ENCODE peak calls at places on chromosomes 7 and 10, in six cellular contexts. One of them, this sample, is unnamed.

GRCh38 chr7:106022193-106022821 is 59.2 kb downstream of the CDHR3 start:
- DNase-seq in activated gamma-delta T cell treated with Interleukin-2 at 50 U/mL for 16 hours: peak; percentile 77
- DNase-seq in activated T-cell treated with anti-CD3 and anti-CD28 coated beads, Interleukin-2, amount 50 U/mL, for 72 hours: peak; percentile 76
- DNase-seq in endothelial cell: no peak
- DNase-seq in AG08395: no peak
- DNase-seq in HuH-7.5: no peak
- DNase-seq in this sample: no peak

GRCh38 chr10:30625110-30625509 is 4.4 kb downstream of the LYZL2 start:
- DNase-seq in activated gamma-delta T cell treated with Interleukin-2 at 50 U/mL for 16 hours: no peak
- DNase-seq in activated T-cell treated with anti-CD3 and anti-CD28 coated beads, Interleukin-2, amount 50 U/mL, for 72 hours: no peak
- DNase-seq in endothelial cell: no peak
- DNase-seq in AG08395: no peak
- DNase-seq in HuH-7.5: no peak
- DNase-seq in this sample: no peak

GRCh38 chr7:137591444-137591843 is 247.9 kb upstream of the PTN start:
- DNase-seq in activated gamma-delta T cell treated with Interleukin-2 at 50 U/mL for 16 hours: no peak
- DNase-seq in activated T-cell treated with anti-CD3 and anti-CD28 coated beads, Interleukin-2, amount 50 U/mL, for 72 hours: no peak
- DNase-seq in endothelial cell: peak; percentile 9
- DNase-seq in AG08395: peak; percentile 56
- DNase-seq in HuH-7.5: no peak
- DNase-seq in this sample: no peak

GRCh38 chr10:109411897-109412296 is 511.4 kb downstream of the XPNPEP1 start:
- DNase-seq in activated gamma-delta T cell treated with Interleukin-2 at 50 U/mL for 16 hours: no peak
- DNase-seq in activated T-cell treated with anti-CD3 and anti-CD28 coated beads, Interleukin-2, amount 50 U/mL, for 72 hours: no peak
- DNase-seq in endothelial cell: no peak
- DNase-seq in AG08395: no peak
- DNase-seq in HuH-7.5: no peak
- DNase-seq in this sample: no peak

GRCh38 chr7:91310829-91311460 is 46.7 kb downstream of the FZD1 start:
- DNase-seq in activated gamma-delta T cell treated with Interleukin-2 at 50 U/mL for 16 hours: no peak
- DNase-seq in activated T-cell treated with anti-CD3 and anti-CD28 coated beads, Interleukin-2, amount 50 U/mL, for 72 hours: no peak
- DNase-seq in endothelial cell: no peak
- DNase-seq in AG08395: peak; percentile 62
- DNase-seq in HuH-7.5: no peak
- DNase-seq in this sample: no peak

GRCh38 chr7:112272921-112273561 is 66.5 kb downstream of the ZNF277 start:
- DNase-seq in activated gamma-delta T cell treated with Interleukin-2 at 50 U/mL for 16 hours: no peak
- DNase-seq in activated T-cell treated with anti-CD3 and anti-CD28 coated beads, Interleukin-2, amount 50 U/mL, for 72 hours: no peak
- DNase-seq in endothelial cell: no peak
- DNase-seq in AG08395: no peak
- DNase-seq in HuH-7.5: no peak
- DNase-seq in this sample: no peak

GRCh38 chr10:130686680-130687300 is 550.6 kb downstream of the GLRX3 start:
- DNase-seq in activated gamma-delta T cell treated with Interleukin-2 at 50 U/mL for 16 hours: no peak
- DNase-seq in activated T-cell treated with anti-CD3 and anti-CD28 coated beads, Interleukin-2, amount 50 U/mL, for 72 hours: no peak
- DNase-seq in endothelial cell: no peak
- DNase-seq in AG08395: no peak
- DNase-seq in HuH-7.5: no peak
- DNase-seq in this sample: no peak

GRCh38 chr10:100745882-100746412 is 565 bp downstream of the PAX2 start:
- DNase-seq in activated gamma-delta T cell treated with Interleukin-2 at 50 U/mL for 16 hours: no peak
- DNase-seq in activated T-cell treated with anti-CD3 and anti-CD28 coated beads, Interleukin-2, amount 50 U/mL, for 72 hours: no peak
- DNase-seq in endothelial cell: no peak
- DNase-seq in AG08395: no peak
- DNase-seq in HuH-7.5: no peak
- DNase-seq in this sample: peak; percentile 56

GRCh38 chr7:23397241-23397640 is 73.0 kb downstream of the IGF2BP3 start:
- DNase-seq in activated gamma-delta T cell treated with Interleukin-2 at 50 U/mL for 16 hours: no peak
- DNase-seq in activated T-cell treated with anti-CD3 and anti-CD28 coated beads, Interleukin-2, amount 50 U/mL, for 72 hours: no peak
- DNase-seq in endothelial cell: no peak
- DNase-seq in AG08395: no peak
- DNase-seq in HuH-7.5: no peak
- DNase-seq in this sample: no peak

GRCh38 chr10:114519306-114519669 is 115.0 kb upstream of the AFAP1L2 start:
- DNase-seq in activated gamma-delta T cell treated with Interleukin-2 at 50 U/mL for 16 hours: no peak
- DNase-seq in activated T-cell treated with anti-CD3 and anti-CD28 coated beads, Interleukin-2, amount 50 U/mL, for 72 hours: no peak
- DNase-seq in endothelial cell: no peak
- DNase-seq in AG08395: no peak
- DNase-seq in HuH-7.5: no peak
- DNase-seq in this sample: no peak

GRCh38 chr10:45593938-45594275 is 78.7 kb downstream of the ZFAND4 start:
- DNase-seq in activated gamma-delta T cell treated with Interleukin-2 at 50 U/mL for 16 hours: no peak
- DNase-seq in activated T-cell treated with anti-CD3 and anti-CD28 coated beads, Interleukin-2, amount 50 U/mL, for 72 hours: no peak
- DNase-seq in endothelial cell: no peak
- DNase-seq in AG08395: no peak
- DNase-seq in HuH-7.5: no peak
- DNase-seq in this sample: no peak

GRCh38 chr7:134703781-134704180 is 57.1 kb downstream of the BPGM start:
- DNase-seq in activated gamma-delta T cell treated with Interleukin-2 at 50 U/mL for 16 hours: no peak
- DNase-seq in activated T-cell treated with anti-CD3 and anti-CD28 coated beads, Interleukin-2, amount 50 U/mL, for 72 hours: no peak
- DNase-seq in endothelial cell: no peak
- DNase-seq in AG08395: no peak
- DNase-seq in HuH-7.5: no peak
- DNase-seq in this sample: no peak

GRCh38 chr7:5670173-5670933 is 111.1 kb downstream of the RNF216 start:
- DNase-seq in activated gamma-delta T cell treated with Interleukin-2 at 50 U/mL for 16 hours: no peak
- DNase-seq in activated T-cell treated with anti-CD3 and anti-CD28 coated beads, Interleukin-2, amount 50 U/mL, for 72 hours: no peak
- DNase-seq in endothelial cell: no peak
- DNase-seq in AG08395: no peak
- DNase-seq in HuH-7.5: no peak
- DNase-seq in this sample: no peak

GRCh38 chr7:106304575-106304974 is 19.8 kb upstream of the NAMPT start:
- DNase-seq in activated gamma-delta T cell treated with Interleukin-2 at 50 U/mL for 16 hours: no peak
- DNase-seq in activated T-cell treated with anti-CD3 and anti-CD28 coated beads, Interleukin-2, amount 50 U/mL, for 72 hours: no peak
- DNase-seq in endothelial cell: no peak
- DNase-seq in AG08395: no peak
- DNase-seq in HuH-7.5: no peak
- DNase-seq in this sample: no peak

GRCh38 chr10:97399843-97400545 is 1.1 kb downstream of the RRP12 start:
- DNase-seq in activated gamma-delta T cell treated with Interleukin-2 at 50 U/mL for 16 hours: no peak
- DNase-seq in activated T-cell treated with anti-CD3 and anti-CD28 coated beads, Interleukin-2, amount 50 U/mL, for 72 hours: no peak
- DNase-seq in endothelial cell: no peak
- DNase-seq in AG08395: peak; percentile 64
- DNase-seq in HuH-7.5: peak; percentile 43
- DNase-seq in this sample: peak; percentile 84

GRCh38 chr10:121818599-121818998 is 109.2 kb downstream of the ATE1 start:
- DNase-seq in activated gamma-delta T cell treated with Interleukin-2 at 50 U/mL for 16 hours: no peak
- DNase-seq in activated T-cell treated with anti-CD3 and anti-CD28 coated beads, Interleukin-2, amount 50 U/mL, for 72 hours: no peak
- DNase-seq in endothelial cell: no peak
- DNase-seq in AG08395: no peak
- DNase-seq in HuH-7.5: no peak
- DNase-seq in this sample: no peak

GRCh38 chr7:146698995-146699610 is 582.5 kb downstream of the CNTNAP2 start:
- DNase-seq in activated gamma-delta T cell treated with Interleukin-2 at 50 U/mL for 16 hours: no peak
- DNase-seq in activated T-cell treated with anti-CD3 and anti-CD28 coated beads, Interleukin-2, amount 50 U/mL, for 72 hours: no peak
- DNase-seq in endothelial cell: no peak
- DNase-seq in AG08395: no peak
- DNase-seq in HuH-7.5: no peak
- DNase-seq in this sample: no peak

GRCh38 chr10:110141747-110142625 is 65.4 kb upstream of the MXI1 start:
- DNase-seq in activated gamma-delta T cell treated with Interleukin-2 at 50 U/mL for 16 hours: no peak
- DNase-seq in activated T-cell treated with anti-CD3 and anti-CD28 coated beads, Interleukin-2, amount 50 U/mL, for 72 hours: no peak
- DNase-seq in endothelial cell: no peak
- DNase-seq in AG08395: no peak
- DNase-seq in HuH-7.5: no peak
- DNase-seq in this sample: no peak

GRCh38 chr7:135390829-135391228 is 119.1 kb downstream of the CNOT4 start:
- DNase-seq in activated gamma-delta T cell treated with Interleukin-2 at 50 U/mL for 16 hours: no peak
- DNase-seq in activated T-cell treated with anti-CD3 and anti-CD28 coated beads, Interleukin-2, amount 50 U/mL, for 72 hours: no peak
- DNase-seq in endothelial cell: no peak
- DNase-seq in AG08395: no peak
- DNase-seq in HuH-7.5: no peak
- DNase-seq in this sample: no peak

GRCh38 chr10:784377-784758 is 94.9 kb upstream of the DIP2C start:
- DNase-seq in activated gamma-delta T cell treated with Interleukin-2 at 50 U/mL for 16 hours: no peak
- DNase-seq in activated T-cell treated with anti-CD3 and anti-CD28 coated beads, Interleukin-2, amount 50 U/mL, for 72 hours: no peak
- DNase-seq in endothelial cell: no peak
- DNase-seq in AG08395: no peak
- DNase-seq in HuH-7.5: peak; percentile 73
- DNase-seq in this sample: peak; percentile 20

GRCh38 chr10:14652067-14652466 is 122.6 kb downstream of the FAM107B start:
- DNase-seq in activated gamma-delta T cell treated with Interleukin-2 at 50 U/mL for 16 hours: no peak
- DNase-seq in activated T-cell treated with anti-CD3 and anti-CD28 coated beads, Interleukin-2, amount 50 U/mL, for 72 hours: no peak
- DNase-seq in endothelial cell: no peak
- DNase-seq in AG08395: no peak
- DNase-seq in HuH-7.5: no peak
- DNase-seq in this sample: no peak

GRCh38 chr7:7642081-7642480 is 1.5 kb downstream of the UMAD1 start:
- DNase-seq in activated gamma-delta T cell treated with Interleukin-2 at 50 U/mL for 16 hours: no peak
- DNase-seq in activated T-cell treated with anti-CD3 and anti-CD28 coated beads, Interleukin-2, amount 50 U/mL, for 72 hours: no peak
- DNase-seq in endothelial cell: no peak
- DNase-seq in AG08395: no peak
- DNase-seq in HuH-7.5: no peak
- DNase-seq in this sample: no peak

GRCh38 chr7:156907656-156908055 is 14.7 kb upstream of the LMBR1 start:
- DNase-seq in activated gamma-delta T cell treated with Interleukin-2 at 50 U/mL for 16 hours: no peak
- DNase-seq in activated T-cell treated with anti-CD3 and anti-CD28 coated beads, Interleukin-2, amount 50 U/mL, for 72 hours: no peak
- DNase-seq in endothelial cell: no peak
- DNase-seq in AG08395: peak; percentile 39
- DNase-seq in HuH-7.5: no peak
- DNase-seq in this sample: no peak

GRCh38 chr10:79559726-79560125 is 481 bp downstream of the SFTPA2 start:
- DNase-seq in activated gamma-delta T cell treated with Interleukin-2 at 50 U/mL for 16 hours: no peak
- DNase-seq in activated T-cell treated with anti-CD3 and anti-CD28 coated beads, Interleukin-2, amount 50 U/mL, for 72 hours: no peak
- DNase-seq in endothelial cell: no peak
- DNase-seq in AG08395: peak; percentile 53
- DNase-seq in HuH-7.5: no peak
- DNase-seq in this sample: no peak

GRCh38 chr7:158782638-158783490 is 46.4 kb downstream of the ESYT2 start:
- DNase-seq in activated gamma-delta T cell treated with Interleukin-2 at 50 U/mL for 16 hours: no peak
- DNase-seq in activated T-cell treated with anti-CD3 and anti-CD28 coated beads, Interleukin-2, amount 50 U/mL, for 72 hours: no peak
- DNase-seq in endothelial cell: peak; percentile 43
- DNase-seq in AG08395: peak; percentile 50
- DNase-seq in HuH-7.5: no peak
- DNase-seq in this sample: peak; percentile 51

GRCh38 chr7:18499407-18500197 is 4.1 kb downstream of the HDAC9 start:
- DNase-seq in activated gamma-delta T cell treated with Interleukin-2 at 50 U/mL for 16 hours: no peak
- DNase-seq in activated T-cell treated with anti-CD3 and anti-CD28 coated beads, Interleukin-2, amount 50 U/mL, for 72 hours: no peak
- DNase-seq in endothelial cell: no peak
- DNase-seq in AG08395: no peak
- DNase-seq in HuH-7.5: no peak
- DNase-seq in this sample: no peak

GRCh38 chr7:92044940-92045339 is 89.3 kb downstream of the CYP51A1 start:
- DNase-seq in activated gamma-delta T cell treated with Interleukin-2 at 50 U/mL for 16 hours: no peak
- DNase-seq in activated T-cell treated with anti-CD3 and anti-CD28 coated beads, Interleukin-2, amount 50 U/mL, for 72 hours: no peak
- DNase-seq in endothelial cell: no peak
- DNase-seq in AG08395: no peak
- DNase-seq in HuH-7.5: no peak
- DNase-seq in this sample: no peak

GRCh38 chr10:50063100-50063499 is 4.7 kb upstream of the WASHC2A start:
- DNase-seq in activated gamma-delta T cell treated with Interleukin-2 at 50 U/mL for 16 hours: no peak
- DNase-seq in activated T-cell treated with anti-CD3 and anti-CD28 coated beads, Interleukin-2, amount 50 U/mL, for 72 hours: no peak
- DNase-seq in endothelial cell: peak; percentile 60
- DNase-seq in AG08395: no peak
- DNase-seq in HuH-7.5: no peak
- DNase-seq in this sample: no peak

GRCh38 chr7:27171636-27172387 is 2.3 kb downstream of the HOXA10 start:
- DNase-seq in activated gamma-delta T cell treated with Interleukin-2 at 50 U/mL for 16 hours: no peak
- DNase-seq in activated T-cell treated with anti-CD3 and anti-CD28 coated beads, Interleukin-2, amount 50 U/mL, for 72 hours: no peak
- DNase-seq in endothelial cell: no peak
- DNase-seq in AG08395: no peak
- DNase-seq in HuH-7.5: no peak
- DNase-seq in this sample: no peak

GRCh38 chr10:64396105-64396504 is 874.9 kb downstream of the REEP3 start:
- DNase-seq in activated gamma-delta T cell treated with Interleukin-2 at 50 U/mL for 16 hours: no peak
- DNase-seq in activated T-cell treated with anti-CD3 and anti-CD28 coated beads, Interleukin-2, amount 50 U/mL, for 72 hours: no peak
- DNase-seq in endothelial cell: no peak
- DNase-seq in AG08395: peak; percentile 45
- DNase-seq in HuH-7.5: no peak
- DNase-seq in this sample: no peak

GRCh38 chr7:117338020-117338419 is 15.2 kb upstream of the WNT2 start:
- DNase-seq in activated gamma-delta T cell treated with Interleukin-2 at 50 U/mL for 16 hours: no peak
- DNase-seq in activated T-cell treated with anti-CD3 and anti-CD28 coated beads, Interleukin-2, amount 50 U/mL, for 72 hours: no peak
- DNase-seq in endothelial cell: no peak
- DNase-seq in AG08395: no peak
- DNase-seq in HuH-7.5: no peak
- DNase-seq in this sample: no peak

GRCh38 chr7:128827248-128827958 is 2.8 kb upstream of the FLNC start:
- DNase-seq in activated gamma-delta T cell treated with Interleukin-2 at 50 U/mL for 16 hours: no peak
- DNase-seq in activated T-cell treated with anti-CD3 and anti-CD28 coated beads, Interleukin-2, amount 50 U/mL, for 72 hours: no peak
- DNase-seq in endothelial cell: no peak
- DNase-seq in AG08395: peak; percentile 85
- DNase-seq in HuH-7.5: no peak
- DNase-seq in this sample: peak; percentile 77

GRCh38 chr10:127872011-127872741 is 20.6 kb downstream of the CLRN3 start:
- DNase-seq in activated gamma-delta T cell treated with Interleukin-2 at 50 U/mL for 16 hours: no peak
- DNase-seq in activated T-cell treated with anti-CD3 and anti-CD28 coated beads, Interleukin-2, amount 50 U/mL, for 72 hours: no peak
- DNase-seq in endothelial cell: no peak
- DNase-seq in AG08395: no peak
- DNase-seq in HuH-7.5: no peak
- DNase-seq in this sample: no peak

This sample was measured in SJCRH30.